ENCODE peak calls at places on chromosomes 5 and 9, in four cellular contexts. One of them, this sample, is unnamed.

GRCh38 chr9:38417003-38417965 is 7.0 kb downstream of the IGFBPL1 start:
- DNase-seq in EL: peak
- DNase-seq in naive thymus-derived CD8-positive, alpha-beta T cell: no peak
- DNase-seq in RWPE1: peak
- DNase-seq in this sample: no peak

GRCh38 chr5:6461793-6462650 is 13.4 kb downstream of the UBE2QL1 start:
- DNase-seq in EL: no peak
- DNase-seq in RWPE1: no peak
- DNase-seq in naive thymus-derived CD8-positive, alpha-beta T cell: no peak
- DNase-seq in this sample: no peak

GRCh38 chr5:30849801-30850370 is 343.6 kb upstream of the CDH6 start:
- DNase-seq in RWPE1: peak
- DNase-seq in EL: no peak
- DNase-seq in naive thymus-derived CD8-positive, alpha-beta T cell: no peak
- DNase-seq in this sample: no peak

GRCh38 chr5:39691136-39691535 is 266.4 kb upstream of the DAB2 start:
- DNase-seq in naive thymus-derived CD8-positive, alpha-beta T cell: no peak
- DNase-seq in EL: no peak
- DNase-seq in RWPE1: no peak
- DNase-seq in this sample: no peak

GRCh38 chr9:101087426-101087825 is 58.9 kb downstream of the PLPPR1 start:
- DNase-seq in EL: no peak
- DNase-seq in naive thymus-derived CD8-positive, alpha-beta T cell: no peak
- DNase-seq in RWPE1: no peak
- DNase-seq in this sample: no peak

GRCh38 chr9:93967020-93967803 is 12.1 kb upstream of the BARX1 start:
- DNase-seq in RWPE1: no peak
- DNase-seq in EL: no peak
- DNase-seq in naive thymus-derived CD8-positive, alpha-beta T cell: no peak
- DNase-seq in this sample: no peak

GRCh38 chr9:37963936-37964739 is 60.2 kb upstream of the SLC25A51 start:
- DNase-seq in EL: peak
- DNase-seq in RWPE1: peak
- DNase-seq in naive thymus-derived CD8-positive, alpha-beta T cell: no peak
- DNase-seq in this sample: no peak

GRCh38 chr9:33719581-33720374 is 75.6 kb upstream of the PRSS3 start:
- DNase-seq in RWPE1: peak
- DNase-seq in EL: peak
- DNase-seq in naive thymus-derived CD8-positive, alpha-beta T cell: peak
- DNase-seq in this sample: peak

GRCh38 chr9:32378993-32379729 is 5.3 kb upstream of the ACO1 start:
- DNase-seq in naive thymus-derived CD8-positive, alpha-beta T cell: peak
- DNase-seq in RWPE1: peak
- DNase-seq in EL: peak
- DNase-seq in this sample: peak

GRCh38 chr9:125391704-125392103 is 130.1 kb downstream of the GAPVD1 start:
- DNase-seq in naive thymus-derived CD8-positive, alpha-beta T cell: no peak
- DNase-seq in EL: no peak
- DNase-seq in RWPE1: no peak
- DNase-seq in this sample: no peak

GRCh38 chr5:89401659-89402058 is 518.7 kb upstream of the MEF2C start:
- DNase-seq in EL: no peak
- DNase-seq in naive thymus-derived CD8-positive, alpha-beta T cell: no peak
- DNase-seq in RWPE1: no peak
- DNase-seq in this sample: no peak

This sample was measured in central memory CD4-positive, alpha-beta T cell.